ENCODE peak calls at places on chromosomes 5 and 9, in eight cellular contexts. B is ovary, H is IMR-90, M is HCT116, W is PC-3, N is gastrocnemius medialis, P is small intestine, D is left ventricle myocardium inferior. J is an unnamed sample. For H3K4me1, the result is how much of the 10 kb centered on the place peaks cover.

GRCh38 chr9:129549139-129549538 is 71.8 kb downstream of the C9orf50 start:
- DNase-seq in B (no peak), H (no peak), M (no peak), W (no peak), N (no peak), P (no peak), D (no peak), J (no peak)

GRCh38 chr9:24897826-24898225 is 352.1 kb upstream of the IZUMO3 start:
- DNase-seq in B (no peak), H (no peak), M (no peak), W (no peak), N (no peak), P (no peak), D (no peak), J (peak)

GRCh38 chr9:107481035-107481434 is 8.5 kb downstream of the KLF4 start:
- DNase-seq in B (no peak), H (no peak), M (no peak), W (peak), N (no peak), P (peak), D (no peak), J (no peak)

GRCh38 chr5:14696057-14696456 is 31.5 kb downstream of the OTULIN start:
- DNase-seq in B (no peak), H (peak), M (no peak), W (no peak), N (no peak), P (no peak), D (no peak), J (no peak)

GRCh38 chr9:23557691-23558090 is 268.3 kb downstream of the ELAVL2 start:
- DNase-seq in B (no peak), H (no peak), M (no peak), W (no peak), N (no peak), P (no peak), D (no peak), J (no peak)

GRCh38 chr5:84535281-84535680 is 150.6 kb upstream of the EDIL3 start:
- DNase-seq in B (no peak), H (peak), M (no peak), W (no peak), N (no peak), P (no peak), D (no peak), J (no peak)

GRCh38 chr5:173258466-173258865 is 23.5 kb upstream of the NKX2-5 start:
- DNase-seq in B (no peak), H (no peak), M (no peak), W (no peak), N (no peak), P (no peak), D (no peak), J (no peak)

GRCh38 chr9:90189306-90189705 is 453.3 kb downstream of the DIRAS2 start:
- DNase-seq in B (no peak), H (no peak), M (no peak), W (no peak), N (no peak), P (no peak), D (no peak), J (no peak)

GRCh38 chr9:27726244-27727141 is 153.2 kb upstream of the C9orf72 start:
- DNase-seq in B (peak), H (peak), M (peak), W (peak), N (no peak), P (peak), D (peak), J (peak)

GRCh38 chr5:150557507-150557872 is 49.6 kb downstream of the NDST1 start:
- DNase-seq in B (no peak), H (no peak), M (no peak), W (no peak), N (no peak), P (no peak), D (no peak), J (no peak)

GRCh38 chr5:11269515-11269914 is 508.5 kb upstream of the DAP start:
- DNase-seq in B (no peak), H (no peak), M (no peak), W (no peak), N (no peak), P (no peak), D (no peak), J (no peak)

GRCh38 chr5:54844905-54845566 is 140.4 kb downstream of the ESM1 start:
- DNase-seq in B (no peak), H (peak), M (peak), W (peak), N (no peak), P (peak), D (no peak), J (no peak)

GRCh38 chr9:107422189-107422802 is 67.3 kb downstream of the KLF4 start:
- DNase-seq in B (peak), H (peak), M (peak), W (peak), N (peak), P (peak), D (peak), J (peak)

GRCh38 chr9:87812375-87813118 is 70.1 kb upstream of the SPATA31E1 start:
- DNase-seq in B (no peak), H (peak), M (no peak), W (peak), N (no peak), P (no peak), D (no peak), J (no peak)

GRCh38 chr5:112276996-112277395 is 142.1 kb downstream of the EPB41L4A start:
- DNase-seq in B (no peak), H (no peak), M (no peak), W (no peak), N (no peak), P (no peak), D (no peak), J (no peak)

GRCh38 chr9:116274293-116274692 is 120.7 kb downstream of the PAPPA start:
- DNase-seq in B (no peak), H (peak), M (no peak), W (no peak), N (no peak), P (no peak), D (no peak), J (no peak)

GRCh38 chr9:99040911-99041582 is 63.9 kb upstream of the TGFBR1 start:
- DNase-seq in B (no peak), H (peak), M (no peak), W (peak), N (no peak), P (no peak), D (no peak), J (no peak)

GRCh38 chr5:95273956-95274520 is 10.9 kb downstream of the MCTP1 start:
- DNase-seq in B (no peak), H (no peak), M (no peak), W (no peak), N (no peak), P (no peak), D (no peak), J (no peak)

GRCh38 chr9:23341346-23341745 is 484.7 kb downstream of the ELAVL2 start:
- DNase-seq in B (no peak), H (no peak), M (no peak), W (no peak), N (no peak), P (no peak), D (no peak), J (no peak)

GRCh38 chr9:123300554-123300953 is 32.2 kb upstream of the STRBP start:
- DNase-seq in B (no peak), H (no peak), M (no peak), W (no peak), N (no peak), P (no peak), D (no peak), J (no peak)
- H3K4me1 ChIP-seq in B (under half), H (under half), M (under half), W (under half), N (under half), P (under half), D (under half), J (under half)

GRCh38 chr5:38023353-38023752 is 183.5 kb upstream of the GDNF start:
- DNase-seq in B (no peak), H (no peak), M (no peak), W (no peak), N (no peak), P (no peak), D (no peak), J (no peak)

GRCh38 chr5:38029431-38030065 is 189.7 kb upstream of the GDNF start:
- DNase-seq in B (no peak), H (no peak), M (no peak), W (peak), N (no peak), P (no peak), D (no peak), J (no peak)

GRCh38 chr5:38018011-38018410 is 178.2 kb upstream of the GDNF start:
- DNase-seq in B (no peak), H (no peak), M (no peak), W (no peak), N (no peak), P (no peak), D (no peak), J (no peak)

GRCh38 chr5:38022621-38023020 is 182.8 kb upstream of the GDNF start:
- DNase-seq in B (no peak), H (no peak), M (no peak), W (no peak), N (no peak), P (no peak), D (no peak), J (no peak)

GRCh38 chr5:38023799-38024198 is 184.0 kb upstream of the GDNF start:
- DNase-seq in B (no peak), H (no peak), M (peak), W (peak), N (no peak), P (no peak), D (no peak), J (no peak)
- H3K4me1 ChIP-seq in B (under half), H (under half), M (under half), W (under half), N (under half), P (under half), D (under half), J (under half)

DNA sequence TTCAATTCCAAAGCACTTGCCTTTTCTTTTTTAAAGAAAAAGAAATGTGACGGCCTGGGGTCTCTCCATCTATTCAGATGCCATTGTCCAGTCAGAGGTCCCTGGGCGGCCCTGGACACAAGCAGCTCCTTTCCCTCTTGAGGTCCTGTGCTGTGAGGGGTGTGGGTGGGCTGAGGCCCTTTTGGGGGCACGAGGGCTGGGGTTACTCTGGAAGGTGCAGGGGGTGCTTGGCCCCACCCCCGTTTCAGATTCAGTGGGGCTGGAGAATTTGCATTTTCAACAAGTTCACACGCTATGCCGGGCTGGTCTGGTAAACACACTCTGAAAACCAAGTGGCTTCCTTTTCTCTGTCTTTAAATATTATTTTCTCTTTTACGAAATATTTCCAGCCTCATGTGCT is 91.4 kb upstream of the PHYKPL start:
- DNase-seq in B (no peak), H (no peak), M (no peak), W (no peak), N (no peak), P (no peak), D (no peak), J (no peak)
- H3K4me1 ChIP-seq in B (under half), H (under half), M (under half), W (under half), N (under half), P (under half), D (under half), J (under half)

GRCh38 chr5:172115541-172115982 is 72.5 kb downstream of the STK10 start:
- DNase-seq in B (no peak), H (no peak), M (no peak), W (peak), N (no peak), P (peak), D (no peak), J (no peak)
- H3K4me1 ChIP-seq in B (under half), H (under half), M (under half), W (under half), N (under half), P (under half), D (half or more), J (under half)

DNA sequence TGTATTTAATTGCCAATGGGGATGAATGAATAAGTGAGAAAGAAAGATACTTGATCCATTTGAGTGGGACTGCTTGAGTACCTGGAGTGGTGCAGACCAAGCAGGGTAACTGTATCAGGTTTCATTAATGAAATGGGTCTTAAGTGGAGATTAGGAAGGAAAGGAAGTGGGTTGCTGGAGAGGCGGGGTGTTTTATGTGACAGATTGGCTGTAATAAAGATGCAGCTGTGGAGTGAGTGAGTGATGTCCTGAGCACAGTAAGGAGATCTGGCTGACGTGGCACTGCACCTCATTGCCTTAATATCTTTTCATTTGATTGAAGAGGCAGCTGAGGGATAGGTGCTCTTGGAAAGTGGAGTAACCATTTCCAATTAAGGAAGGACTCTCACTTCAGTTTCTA is 161.0 kb upstream of the CCDC152 start:
- DNase-seq in B (no peak), H (no peak), M (no peak), W (no peak), N (peak), P (no peak), D (no peak), J (peak)
- H3K4me1 ChIP-seq in B (under half), H (under half), M (under half), W (under half), N (half or more), P (under half), D (half or more), J (half or more)